ENCODE peak calls at places on chromosomes 16 and 17, in five cellular contexts. M is activated gamma-delta T cell treated with anti-CD3 and anti-CD28 coated beads, Interleukin-2, amount 50 U/mL, for 16 hours; K is HTR-8/SVneo; S is activated T-helper 1 cell treated with anti-CD3 and anti-CD28 coated beads, Interleukin-2, amount 50 U/mL, for 16 hours; P is stimulated activated CD4-positive, alpha-beta T cell treated with anti-CD3 and anti-CD28 coated beads, Interleukin-12 subunit alpha, Interleukin-12 subunit beta, amount 100 ng/mL, for 4 hours. H is an unnamed sample.

GRCh38 chr17:40519089-40519775 is 17.8 kb upstream of the TNS4 start:
- DNase-seq in M (no peak), S (no peak), P (no peak), K (no peak), H (no peak)

GRCh38 chr17:51741447-51741846 is 417.1 kb downstream of the CA10 start:
- DNase-seq in K (no peak), M (no peak), P (no peak), S (no peak), H (no peak)

GRCh38 chr17:32596206-32596605 is 109.4 kb downstream of the CDK5R1 start:
- DNase-seq in M (no peak), P (no peak), S (no peak), K (no peak), H (no peak)

GRCh38 chr16:53456625-53457024 is 22.4 kb downstream of the RBL2 start:
- DNase-seq in P (no peak), K (no peak), S (no peak), M (peak; percentile 14), H (no peak)

GRCh38 chr16:788399-789126 is at the start of gene CHTF18:
- DNase-seq in M (peak; percentile 83), S (peak; percentile 92), K (peak; percentile 94), P (peak; percentile 94), H (peak; percentile 90)

GRCh38 chr16:57736419-57737281 is 1.1 kb downstream of the KATNB1 start:
- DNase-seq in M (no peak), P (no peak), K (peak; percentile 42), S (peak; percentile 11), H (peak; percentile 70)

GRCh38 chr16:80667925-80668324 is 127.1 kb downstream of the DYNLRB2 start:
- DNase-seq in S (no peak), M (no peak), K (no peak), P (no peak), H (no peak)

GRCh38 chr17:36027776-36028175 is 10.0 kb upstream of the CCL23 start:
- DNase-seq in S (no peak), K (no peak), P (no peak), M (no peak), H (no peak)

GRCh38 chr16:86808863-86809444 is 230.6 kb downstream of the FOXL1 start:
- DNase-seq in S (no peak), P (no peak), K (no peak), M (no peak), H (no peak)

GRCh38 chr17:36085710-36086268 is 4.2 kb downstream of the CCL3 start:
- DNase-seq in P (no peak), K (no peak), S (no peak), M (no peak), H (no peak)

GRCh38 chr16:66081967-66082366 is 284.5 kb upstream of the CDH5 start:
- DNase-seq in K (no peak), S (no peak), P (no peak), M (no peak), H (no peak)

GRCh38 chr16:88195021-88195581 is 187.7 kb upstream of the ZNF469 start:
- DNase-seq in S (no peak), K (no peak), P (no peak), M (no peak), H (no peak)

GRCh38 chr16:12775689-12776236 is 27.9 kb downstream of the CPPED1 start:
- DNase-seq in P (no peak), S (no peak), K (no peak), M (no peak), H (no peak)

GRCh38 chr16:48003226-48003907 is 152.4 kb downstream of the ABCC12 start:
- DNase-seq in K (no peak), S (no peak), M (no peak), P (no peak), H (no peak)

GRCh38 chr17:627051-627450 is 87.6 kb downstream of the VPS53 start:
- DNase-seq in S (no peak), M (no peak), K (no peak), P (no peak), H (no peak)

GRCh38 chr16:2586241-2586640 is 48.4 kb downstream of the PDPK1 start:
- DNase-seq in K (no peak), S (no peak), M (no peak), P (no peak), H (no peak)

GRCh38 chr16:50667497-50668367 is 13.4 kb downstream of the SNX20 start:
- DNase-seq in M (no peak), S (no peak), P (no peak), K (no peak), H (no peak)

H was measured in left colon.